ENCODE peak calls at places on chromosomes 11 and 22, in four cellular contexts. Y, O, S and A are unnamed samples.

GRCh38 chr11:35106595-35106994 is 32.4 kb upstream of the CD44 start:
- DNase-seq in Y (no peak), O (no peak), S (no peak), A (no peak)

GRCh38 chr11:17129003-17129402 is 51.5 kb upstream of the RPS13 start:
- DNase-seq in O (no peak), Y (no peak), S (no peak), A (no peak)

GRCh38 chr11:43708776-43709175 is 28.2 kb downstream of the HSD17B12 start:
- DNase-seq in S (no peak), Y (no peak), O (no peak), A (no peak)

GRCh38 chr11:78078218-78079167 is 1.2 kb downstream of the NDUFC2 start:
- DNase-seq in O (no peak), S (peak; percentile 39), Y (peak; percentile 48), A (no peak)

GRCh38 chr11:125701858-125702621 is 21.4 kb upstream of the ACRV1 start:
- DNase-seq in Y (no peak), O (no peak), S (no peak), A (no peak)

GRCh38 chr11:65444314-65445051 is 21.9 kb downstream of the NEAT1 start:
- DNase-seq in O (no peak), Y (no peak), S (no peak), A (no peak)

GRCh38 chr11:45597116-45597515 is 68.3 kb downstream of the CHST1 start:
- DNase-seq in O (no peak), Y (no peak), S (no peak), A (no peak)

GRCh38 chr22:33512961-33513360 is 407.3 kb downstream of the LARGE1 start:
- DNase-seq in S (no peak), O (no peak), Y (no peak), A (no peak)

GRCh38 chr11:28342704-28343103 is 234.5 kb downstream of the METTL15 start:
- DNase-seq in O (no peak), S (no peak), Y (peak; percentile 4), A (no peak)

GRCh38 chr11:26905368-26905767 is 88.5 kb upstream of the FIBIN start:
- DNase-seq in O (no peak), S (no peak), Y (no peak), A (no peak)

GRCh38 chr11:47302853-47303252 is 32.9 kb downstream of the MADD start:
- DNase-seq in S (no peak), O (no peak), Y (no peak), A (no peak)

GRCh38 chr11:32426819-32427615 is 8.3 kb downstream of the WT1 start:
- DNase-seq in Y (peak; percentile 83), S (no peak), O (no peak), A (no peak)

GRCh38 chr11:19597194-19597593 is 115.4 kb upstream of the NAV2 start:
- DNase-seq in Y (no peak), O (no peak), S (no peak), A (no peak)

GRCh38 chr11:110172666-110173065 is 79.5 kb downstream of the ZC3H12C start:
- DNase-seq in Y (peak; percentile 28), O (no peak), S (no peak), A (no peak)

GRCh38 chr11:28176231-28176853 is 68.2 kb downstream of the METTL15 start:
- DNase-seq in S (no peak), O (no peak), Y (no peak), A (no peak)

GRCh38 chr11:19079643-19080440 is 19.3 kb upstream of the MRGPRX2 start:
- DNase-seq in Y (no peak), O (no peak), S (no peak), A (no peak)

GRCh38 chr11:56848105-56848809 is 99.8 kb upstream of the OR9G4 start:
- DNase-seq in Y (no peak), S (no peak), O (no peak), A (no peak)

GRCh38 chr11:70481625-70482528 is 83.5 kb downstream of the CTTN start:
- DNase-seq in Y (peak; percentile 16), S (no peak), O (no peak), A (no peak)

GRCh38 chr22:22618448-22618847 is 26.0 kb upstream of the GGTLC2 start:
- DNase-seq in S (no peak), Y (peak; percentile 22), O (no peak), A (no peak)

GRCh38 chr11:97610854-97611253 is 1221.0 kb downstream of the JRKL start:
- DNase-seq in S (no peak), O (no peak), Y (peak; percentile 7), A (no peak)

GRCh38 chr22:25360891-25361645 is 141.6 kb downstream of the CRYBB2 start:
- DNase-seq in S (no peak), O (no peak), Y (no peak), A (no peak)

GRCh38 chr11:16605440-16605970 is 132.9 kb upstream of the C11orf58 start:
- DNase-seq in Y (peak; percentile 63), S (no peak), O (no peak), A (no peak)

GRCh38 chr22:22877523-22878210 is 9.9 kb upstream of the IGLL5 start:
- DNase-seq in S (peak; percentile 51), Y (peak; percentile 98), O (no peak), A (no peak)

GRCh38 chr11:8328848-8329330 is 65.2 kb upstream of the LMO1 start:
- DNase-seq in Y (peak; percentile 80), S (peak; percentile 75), O (peak; percentile 53), A (peak; percentile 79)

GRCh38 chr11:20002312-20003216 is 157.7 kb downstream of the DBX1 start:
- DNase-seq in O (no peak), S (no peak), Y (no peak), A (no peak)

GRCh38 chr11:3939211-3939610 is 83.7 kb downstream of the STIM1 start:
- DNase-seq in S (no peak), O (no peak), Y (no peak), A (no peak)

GRCh38 chr22:47284360-47284759 is 521.9 kb downstream of the TBC1D22A start:
- DNase-seq in Y (no peak), S (no peak), O (no peak), A (no peak)

GRCh38 chr11:120133216-120134105 is 4.5 kb downstream of the TRIM29 start:
- DNase-seq in S (no peak), O (no peak), Y (no peak), A (no peak)

GRCh38 chr11:33827206-33827605 is 52.9 kb upstream of the FBXO3 start:
- DNase-seq in Y (no peak), S (no peak), O (no peak), A (no peak)

GRCh38 chr11:36141161-36141560 is 148.1 kb downstream of the COMMD9 start:
- DNase-seq in Y (no peak), O (no peak), S (no peak), A (no peak)

GRCh38 chr11:69131644-69132300 is 24.0 kb upstream of the SMIM38 start:
- DNase-seq in O (no peak), S (no peak), Y (peak; percentile 72), A (no peak)

GRCh38 chr11:48005878-48006277 is 25.5 kb downstream of the PTPRJ start:
- DNase-seq in S (no peak), O (no peak), Y (no peak), A (no peak)

GRCh38 chr11:79039122-79039521 is 401.7 kb downstream of the TENM4 start:
- DNase-seq in O (no peak), S (no peak), Y (no peak), A (no peak)

GRCh38 chr22:49535527-49536125 is 292.0 kb downstream of the BRD1 start:
- DNase-seq in Y (no peak), S (no peak), O (no peak), A (no peak)

GRCh38 chr22:49534386-49534785 is 293.3 kb downstream of the BRD1 start:
- DNase-seq in Y (no peak), O (no peak), S (no peak), A (no peak)

GRCh38 chr22:49532831-49533802 is 294.6 kb downstream of the BRD1 start:
- DNase-seq in S (no peak), O (no peak), Y (no peak), A (no peak)

GRCh38 chr22:49535126-49535525 is 292.5 kb downstream of the BRD1 start:
- DNase-seq in Y (no peak), O (no peak), S (no peak), A (no peak)

GRCh38 chr22:49533886-49534285 is 293.8 kb downstream of the BRD1 start:
- DNase-seq in O (no peak), Y (no peak), S (no peak), A (no peak)
- TF ChIP-seq SPI1 in O (no peak), Y (no peak), S (no peak), A (no peak)

DNA sequence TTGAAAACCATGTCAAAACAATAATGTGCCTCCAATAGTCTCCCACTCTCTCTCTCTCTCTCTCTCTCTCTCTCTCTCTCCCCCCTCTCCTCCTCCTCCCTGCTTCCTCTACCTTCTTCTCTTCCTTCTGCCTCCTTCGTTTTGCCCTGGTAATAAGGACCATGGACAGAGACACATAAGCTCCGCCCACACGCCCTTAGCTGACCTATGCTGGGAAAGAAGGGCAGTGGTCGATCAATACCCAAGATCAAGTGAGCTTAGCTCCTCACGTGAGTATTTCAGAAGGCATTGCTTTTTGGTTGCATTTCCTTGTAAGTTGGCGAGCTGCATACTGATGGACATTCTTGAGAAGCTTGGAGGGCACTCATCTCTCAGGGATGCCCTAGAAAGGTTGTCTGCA is 194.8 kb downstream of the MIAT start:
- DNase-seq in S (no peak), O (no peak), Y (peak; percentile 19), A (no peak)
- TF ChIP-seq SPI1 in S (no peak), O (no peak), Y (no peak), A (no peak)

GRCh38 chr11:117748771-117749540 is 48.1 kb downstream of the DSCAML1 start:
- DNase-seq in S (no peak), Y (no peak), O (no peak), A (no peak)
- TF ChIP-seq SPI1 in S (no peak), Y (no peak), O (no peak), A (no peak)

GRCh38 chr22:37803195-37803635 is 4.5 kb upstream of the GCAT start:
- DNase-seq in O (no peak), Y (peak; percentile 93), S (no peak), A (no peak)

GRCh38 chr22:37801946-37802309 is 5.8 kb upstream of the GCAT start:
- DNase-seq in O (no peak), S (no peak), Y (peak; percentile 22), A (no peak)

GRCh38 chr22:37804502-37804885 is 3.2 kb upstream of the GCAT start:
- DNase-seq in O (no peak), Y (no peak), S (no peak), A (no peak)

GRCh38 chr22:37803636-37804371 is 3.9 kb upstream of the GCAT start:
- DNase-seq in Y (no peak), S (no peak), O (no peak), A (no peak)

DNA sequence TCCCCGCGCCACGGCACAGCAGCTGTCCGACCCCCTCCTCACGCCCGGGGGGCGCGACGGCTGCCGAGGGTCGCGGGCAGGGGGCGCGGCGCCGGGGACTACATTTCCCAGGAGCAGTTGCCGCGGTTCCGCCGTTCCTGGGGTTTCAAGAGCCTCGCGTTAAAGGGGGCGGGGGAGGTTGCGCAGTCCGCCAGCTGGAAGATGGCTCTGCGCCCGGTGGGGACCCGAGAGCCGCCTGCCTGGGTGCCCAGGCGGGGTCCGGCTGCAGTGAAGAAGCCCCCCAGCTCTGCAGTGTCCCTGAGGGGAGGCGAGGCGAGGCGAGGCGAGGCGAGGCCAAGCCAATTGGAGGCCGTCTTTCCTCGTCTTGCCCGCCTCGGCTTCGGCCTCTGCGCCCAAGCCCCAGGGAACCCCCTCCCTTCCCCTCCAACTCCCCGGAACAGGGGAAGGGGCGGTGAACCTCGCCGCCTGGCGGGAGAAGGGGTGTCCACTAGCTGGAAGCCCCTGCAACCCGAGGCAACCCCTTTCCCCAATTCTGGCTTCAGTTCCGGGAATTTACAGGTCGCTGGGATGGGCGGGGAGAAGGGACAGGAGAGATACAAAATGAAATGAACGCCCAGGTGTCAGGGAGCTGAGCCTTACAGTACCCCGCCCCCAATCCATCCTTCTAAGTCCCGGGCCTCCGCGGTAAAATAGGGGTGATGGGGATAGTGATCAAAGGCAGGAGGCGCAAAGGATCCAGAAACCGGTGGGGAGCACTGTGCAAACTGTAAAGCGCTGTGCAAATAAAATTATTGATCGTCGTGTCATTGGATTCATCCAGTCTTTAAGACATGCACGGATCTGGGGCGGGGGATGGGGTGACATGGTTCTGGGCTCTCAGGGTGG is 5.2 kb upstream of the GCAT start:
- DNase-seq in Y (peak; percentile 70), S (peak; percentile 55), O (no peak), A (no peak)
- TF ChIP-seq SPI1 in Y (no peak), S (no peak), O (no peak), A (no peak)